ENCODE peak calls at places on chromosomes 6 and 20, in six cellular contexts. U, P, F, K, I and G are unnamed samples.

GRCh38 chr20:64256282-64256947 is 867 bp downstream of the PCMTD2 start:
- DNase-seq in F (no peak), U (peak), P (no peak), K (no peak), I (no peak), G (no peak)

GRCh38 chr6:134065706-134066105 is 13.3 kb upstream of the SLC2A12 start:
- DNase-seq in P (peak), K (peak), I (no peak), U (peak), F (no peak), G (peak)

GRCh38 chr6:90411292-90411781 is 114.7 kb upstream of the BACH2 start:
- DNase-seq in K (peak), P (peak), I (peak), U (peak), F (no peak), G (peak)

GRCh38 chr20:19784511-19785172 is 26.6 kb downstream of the RIN2 start:
- DNase-seq in P (peak), I (peak), U (peak), K (peak), F (peak), G (peak)

GRCh38 chr6:168129292-168130167 is 50.5 kb upstream of the FRMD1 start:
- DNase-seq in F (no peak), P (peak), I (no peak), U (no peak), K (peak), G (no peak)

GRCh38 chr20:32695089-32695488 is 21.3 kb upstream of the C20orf203 start:
- DNase-seq in P (no peak), F (no peak), K (peak), I (no peak), U (no peak), G (no peak)

GRCh38 chr6:10316327-10316726 is 98.5 kb downstream of the TFAP2A start:
- DNase-seq in U (no peak), I (no peak), P (no peak), F (no peak), K (peak), G (no peak)

GRCh38 chr6:24930386-24930785 is 5.4 kb downstream of the RIPOR2 start:
- DNase-seq in I (no peak), P (no peak), K (peak), F (no peak), U (no peak), G (no peak)

GRCh38 chr6:113599444-113599843 is 257.7 kb upstream of the MARCKS start:
- DNase-seq in P (no peak), U (no peak), K (no peak), F (no peak), I (no peak), G (no peak)

GRCh38 chr20:6122111-6122872 is 538 bp downstream of the FERMT1 start:
- DNase-seq in K (peak), F (peak), P (peak), U (no peak), I (no peak), G (peak)

GRCh38 chr20:46700481-46700880 is 9.0 kb upstream of the SLC2A10 start:
- DNase-seq in K (peak), I (no peak), U (no peak), P (no peak), F (no peak), G (no peak)

GRCh38 chr6:42428326-42429041 is 23.2 kb downstream of the TRERF1 start:
- DNase-seq in I (no peak), K (no peak), U (peak), P (no peak), F (no peak), G (peak)

GRCh38 chr20:44633187-44633851 is 18.2 kb downstream of the ADA start:
- DNase-seq in U (no peak), K (no peak), I (no peak), P (no peak), F (no peak), G (no peak)

GRCh38 chr6:168417158-168417557 is 23.8 kb upstream of the SMOC2 start:
- DNase-seq in U (no peak), I (no peak), K (peak), F (peak), P (no peak), G (peak)

GRCh38 chr20:31675828-31676533 is 38.3 kb downstream of the COX4I2 start:
- DNase-seq in K (no peak), U (peak), I (no peak), F (no peak), P (no peak), G (peak)

GRCh38 chr6:8939615-8940014 is 504.3 kb upstream of the SLC35B3 start:
- DNase-seq in K (no peak), I (no peak), F (peak), P (no peak), U (no peak), G (peak)

GRCh38 chr6:130473886-130474285 is 108.1 kb downstream of the TMEM200A start:
- DNase-seq in K (no peak), I (no peak), P (no peak), U (no peak), F (no peak), G (no peak)

GRCh38 chr6:169618526-169619490 is 83.0 kb downstream of the WDR27 start:
- DNase-seq in I (no peak), U (no peak), P (no peak), F (no peak), K (peak), G (peak)

GRCh38 chr6:7727150-7727950 is 1.5 kb downstream of the BMP6 start:
- DNase-seq in P (peak), U (peak), I (no peak), K (peak), F (no peak), G (peak)

GRCh38 chr20:56348306-56348695 is 10.5 kb upstream of the FAM210B start:
- DNase-seq in P (no peak), K (no peak), U (no peak), F (no peak), I (no peak), G (peak)

GRCh38 chr6:111548368-111548767 is 57.3 kb downstream of the TRAF3IP2 start:
- DNase-seq in U (no peak), I (no peak), F (no peak), K (no peak), P (no peak), G (no peak)

GRCh38 chr6:85044336-85044735 is 279.9 kb upstream of the TBX18 start:
- DNase-seq in U (no peak), F (no peak), K (no peak), I (no peak), P (no peak), G (no peak)

GRCh38 chr6:87378947-87379346 is 28.8 kb upstream of the CFAP206 start:
- DNase-seq in K (no peak), P (no peak), F (no peak), U (peak), I (no peak), G (no peak)

GRCh38 chr6:72552938-72553337 is 68.9 kb upstream of the KCNQ5 start:
- DNase-seq in P (no peak), I (no peak), F (peak), U (no peak), K (no peak), G (no peak)